ENCODE peak calls at places on chromosomes 11 and 22, in five cellular contexts. One of them, this sample, is unnamed. For H3K4me1, the result is how much of the 10 kb centered on the place peaks cover.

GRCh38 chr11:20357150-20357549 is 6.4 kb upstream of the HTATIP2 start:
- DNase-seq in cardiac muscle cell: no peak
- DNase-seq in ovary: no peak
- DNase-seq in iPS DF 6.9: no peak
- DNase-seq in left lung: no peak
- DNase-seq in this sample: no peak

GRCh38 chr11:13674799-13675509 is 6.5 kb downstream of the FAR1 start:
- DNase-seq in ovary: no peak
- DNase-seq in iPS DF 6.9: no peak
- DNase-seq in cardiac muscle cell: no peak
- DNase-seq in left lung: no peak
- DNase-seq in this sample: no peak

GRCh38 chr11:68839953-68840641 is 1.6 kb downstream of the CPT1A start:
- DNase-seq in left lung: no peak
- DNase-seq in iPS DF 6.9: no peak
- DNase-seq in cardiac muscle cell: peak
- DNase-seq in ovary: no peak
- DNase-seq in this sample: no peak

GRCh38 chr22:23300476-23300875 is 120.2 kb downstream of the BCR start:
- DNase-seq in cardiac muscle cell: no peak
- DNase-seq in iPS DF 6.9: no peak
- DNase-seq in ovary: no peak
- DNase-seq in left lung: peak
- DNase-seq in this sample: no peak

GRCh38 chr22:40042312-40042711 is 47.6 kb downstream of the FAM83F start:
- DNase-seq in cardiac muscle cell: no peak
- DNase-seq in ovary: no peak
- DNase-seq in iPS DF 6.9: no peak
- DNase-seq in left lung: no peak
- DNase-seq in this sample: no peak

GRCh38 chr11:119263352-119263940 is 53.5 kb downstream of the MCAM start:
- DNase-seq in ovary: no peak
- DNase-seq in iPS DF 6.9: no peak
- DNase-seq in left lung: no peak
- DNase-seq in cardiac muscle cell: no peak
- DNase-seq in this sample: no peak

GRCh38 chr11:8567597-8568198 is 26.3 kb downstream of the STK33 start:
- DNase-seq in ovary: no peak
- DNase-seq in left lung: no peak
- DNase-seq in iPS DF 6.9: no peak
- DNase-seq in cardiac muscle cell: no peak
- DNase-seq in this sample: no peak

GRCh38 chr11:61552108-61552635 is 28.7 kb downstream of the SYT7 start:
- DNase-seq in iPS DF 6.9: no peak
- DNase-seq in cardiac muscle cell: peak
- DNase-seq in left lung: no peak
- DNase-seq in ovary: no peak
- DNase-seq in this sample: no peak

GRCh38 chr11:8329336-8329735 is 65.7 kb upstream of the LMO1 start:
- DNase-seq in ovary: no peak
- DNase-seq in iPS DF 6.9: no peak
- DNase-seq in cardiac muscle cell: no peak
- DNase-seq in left lung: no peak
- DNase-seq in this sample: no peak

GRCh38 chr11:82794490-82794889 is 60.8 kb upstream of the FAM181B start:
- DNase-seq in ovary: no peak
- DNase-seq in cardiac muscle cell: no peak
- DNase-seq in iPS DF 6.9: no peak
- DNase-seq in left lung: no peak
- DNase-seq in this sample: no peak

GRCh38 chr11:65432686-65433582 is 10.3 kb downstream of the NEAT1 start:
- DNase-seq in cardiac muscle cell: peak
- DNase-seq in left lung: no peak
- DNase-seq in iPS DF 6.9: no peak
- DNase-seq in ovary: no peak
- DNase-seq in this sample: no peak
- H3K4me1 ChIP-seq in cardiac muscle cell: under half
- H3K4me1 ChIP-seq in left lung: under half
- H3K4me1 ChIP-seq in iPS DF 6.9: under half
- H3K4me1 ChIP-seq in ovary: under half
- H3K4me1 ChIP-seq in this sample: half or more

GRCh38 chr11:46307369-46307768 is 29.9 kb downstream of the CREB3L1 start:
- DNase-seq in cardiac muscle cell: no peak
- DNase-seq in left lung: no peak
- DNase-seq in iPS DF 6.9: no peak
- DNase-seq in ovary: no peak
- DNase-seq in this sample: no peak

GRCh38 chr11:46307785-46308341 is 30.4 kb downstream of the CREB3L1 start:
- DNase-seq in cardiac muscle cell: no peak
- DNase-seq in iPS DF 6.9: no peak
- DNase-seq in left lung: no peak
- DNase-seq in ovary: no peak
- DNase-seq in this sample: no peak

GRCh38 chr11:46305295-46305694 is 27.8 kb downstream of the CREB3L1 start:
- DNase-seq in cardiac muscle cell: no peak
- DNase-seq in ovary: no peak
- DNase-seq in left lung: no peak
- DNase-seq in iPS DF 6.9: no peak
- DNase-seq in this sample: no peak

GRCh38 chr11:46304605-46305004 is 27.1 kb downstream of the CREB3L1 start:
- DNase-seq in ovary: no peak
- DNase-seq in cardiac muscle cell: no peak
- DNase-seq in left lung: no peak
- DNase-seq in iPS DF 6.9: no peak
- DNase-seq in this sample: no peak

DNA sequence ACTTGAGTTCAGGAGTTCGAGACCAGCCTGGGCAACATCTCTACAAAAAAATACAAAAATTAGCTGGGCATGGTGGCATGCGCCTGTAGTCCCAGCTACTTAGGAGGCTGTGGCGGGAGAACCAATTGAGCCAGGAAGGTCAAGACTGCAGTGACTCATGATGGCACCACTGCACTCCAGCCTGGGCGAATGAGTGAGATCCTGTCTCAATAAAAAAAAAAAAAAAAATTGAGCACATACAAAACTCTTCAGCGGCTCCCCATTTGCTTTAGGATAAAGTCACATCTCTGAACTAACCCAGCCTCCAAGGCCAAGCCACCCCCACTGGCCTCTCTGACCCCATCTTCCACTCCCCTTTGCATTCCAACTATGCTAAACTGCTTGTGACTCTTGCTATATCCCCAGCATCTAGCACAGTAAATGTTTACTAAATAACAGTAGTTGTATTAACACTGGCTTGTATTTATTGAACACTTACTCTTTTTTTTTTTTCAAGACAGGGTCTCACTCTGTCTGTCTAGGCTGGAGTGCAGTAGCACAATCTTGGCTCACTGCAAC is 28.9 kb downstream of the CREB3L1 start:
- DNase-seq in left lung: no peak
- DNase-seq in ovary: no peak
- DNase-seq in iPS DF 6.9: no peak
- DNase-seq in cardiac muscle cell: no peak
- DNase-seq in this sample: no peak
- H3K4me1 ChIP-seq in left lung: under half
- H3K4me1 ChIP-seq in ovary: under half
- H3K4me1 ChIP-seq in iPS DF 6.9: under half
- H3K4me1 ChIP-seq in cardiac muscle cell: under half
- H3K4me1 ChIP-seq in this sample: under half

GRCh38 chr11:45662096-45662664 is 3.2 kb downstream of the CHST1 start:
- DNase-seq in cardiac muscle cell: no peak
- DNase-seq in left lung: no peak
- DNase-seq in iPS DF 6.9: no peak
- DNase-seq in ovary: peak
- DNase-seq in this sample: no peak
- H3K4me1 ChIP-seq in cardiac muscle cell: under half
- H3K4me1 ChIP-seq in left lung: under half
- H3K4me1 ChIP-seq in iPS DF 6.9: under half
- H3K4me1 ChIP-seq in ovary: under half
- H3K4me1 ChIP-seq in this sample: under half

GRCh38 chr11:62921573-62922188 is 518 bp upstream of the CHRM1 start:
- DNase-seq in ovary: no peak
- DNase-seq in iPS DF 6.9: no peak
- DNase-seq in cardiac muscle cell: no peak
- DNase-seq in left lung: peak
- DNase-seq in this sample: no peak
- H3K4me1 ChIP-seq in ovary: under half
- H3K4me1 ChIP-seq in iPS DF 6.9: under half
- H3K4me1 ChIP-seq in cardiac muscle cell: under half
- H3K4me1 ChIP-seq in left lung: under half
- H3K4me1 ChIP-seq in this sample: under half

DNA sequence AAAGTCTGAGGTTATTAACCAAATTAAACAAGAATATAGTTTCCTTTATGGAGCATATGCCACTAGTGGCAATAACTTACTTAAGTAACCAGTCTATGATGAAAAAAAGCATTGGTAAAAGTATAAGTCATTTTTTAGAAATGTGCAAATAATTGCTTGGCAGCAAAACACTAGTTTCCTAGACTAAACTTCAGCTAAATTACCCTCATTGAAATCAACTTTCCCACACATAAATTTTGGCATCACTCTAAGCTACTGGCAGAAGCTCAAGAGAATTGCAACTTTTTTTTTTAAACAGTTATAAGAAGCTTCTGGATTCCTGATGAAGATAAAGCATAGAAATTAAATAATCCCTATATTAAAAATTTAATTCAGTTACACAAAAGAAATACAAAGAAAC is 12.5 kb downstream of the CCDC34 start:
- DNase-seq in ovary: no peak
- DNase-seq in iPS DF 6.9: no peak
- DNase-seq in left lung: no peak
- DNase-seq in cardiac muscle cell: no peak
- DNase-seq in this sample: no peak
- H3K4me1 ChIP-seq in ovary: under half
- H3K4me1 ChIP-seq in iPS DF 6.9: under half
- H3K4me1 ChIP-seq in left lung: under half
- H3K4me1 ChIP-seq in cardiac muscle cell: under half
- H3K4me1 ChIP-seq in this sample: under half

GRCh38 chr11:64207247-64208085 is 945 bp downstream of the FERMT3 start:
- DNase-seq in left lung: peak
- DNase-seq in ovary: peak
- DNase-seq in cardiac muscle cell: no peak
- DNase-seq in iPS DF 6.9: no peak
- DNase-seq in this sample: no peak
- H3K4me1 ChIP-seq in left lung: under half
- H3K4me1 ChIP-seq in ovary: under half
- H3K4me1 ChIP-seq in cardiac muscle cell: under half
- H3K4me1 ChIP-seq in iPS DF 6.9: under half
- H3K4me1 ChIP-seq in this sample: under half

DNA sequence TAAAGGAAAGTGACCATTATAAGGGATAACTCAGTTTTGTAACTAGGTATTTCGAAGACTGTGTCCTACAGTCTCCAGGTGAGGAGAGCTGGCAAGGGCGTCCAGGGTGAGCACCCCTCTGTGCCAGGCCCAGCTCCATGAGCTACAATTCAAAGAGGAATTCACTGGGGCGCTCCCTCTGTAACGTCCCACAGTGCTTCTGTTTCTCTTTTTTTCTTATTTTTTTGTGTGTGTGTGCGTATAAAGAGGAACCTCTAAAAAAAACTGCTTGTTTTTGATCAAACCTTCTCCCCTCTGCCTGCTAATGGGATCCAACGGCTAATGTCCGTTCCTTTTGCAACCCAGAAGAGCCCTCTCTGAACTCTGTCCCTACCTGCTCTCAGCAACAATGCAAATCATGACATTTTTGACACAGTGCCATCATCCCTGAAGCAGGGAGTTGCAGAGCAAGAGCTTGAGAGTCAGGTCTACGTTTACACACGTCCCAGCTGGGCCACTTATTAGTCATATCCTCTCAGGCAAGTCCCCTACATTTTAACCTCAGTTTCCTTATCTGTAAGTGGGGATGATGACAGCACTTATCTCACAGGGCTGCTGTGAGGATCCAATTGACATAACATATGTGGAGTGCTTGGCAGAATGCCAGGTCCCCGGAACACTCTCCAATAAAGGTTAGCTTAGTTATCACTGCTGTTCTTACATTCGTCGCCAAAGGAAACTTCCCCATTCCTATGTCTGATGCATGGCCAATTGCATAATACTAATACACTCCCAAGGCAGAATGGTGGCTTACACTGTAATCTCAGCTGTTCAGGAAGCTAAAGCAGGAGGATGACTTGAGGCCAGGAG is 16.9 kb downstream of the ASCC2 start:
- DNase-seq in cardiac muscle cell: peak
- DNase-seq in left lung: no peak
- DNase-seq in iPS DF 6.9: no peak
- DNase-seq in ovary: no peak
- DNase-seq in this sample: no peak
- H3K4me1 ChIP-seq in cardiac muscle cell: under half
- H3K4me1 ChIP-seq in left lung: under half
- H3K4me1 ChIP-seq in iPS DF 6.9: under half
- H3K4me1 ChIP-seq in ovary: under half
- H3K4me1 ChIP-seq in this sample: under half

GRCh38 chr11:117983163-117983475 is 3.1 kb upstream of the IL10RA start:
- DNase-seq in cardiac muscle cell: no peak
- DNase-seq in ovary: no peak
- DNase-seq in iPS DF 6.9: no peak
- DNase-seq in left lung: no peak
- DNase-seq in this sample: no peak
- H3K4me1 ChIP-seq in cardiac muscle cell: under half
- H3K4me1 ChIP-seq in ovary: under half
- H3K4me1 ChIP-seq in iPS DF 6.9: under half
- H3K4me1 ChIP-seq in left lung: under half
- H3K4me1 ChIP-seq in this sample: under half

This sample was measured in suprapubic skin.